ENCODE peak calls at places on chromosomes 12 and 14, in eight cellular contexts. One of them, this sample, is unnamed.

GRCh38 chr14:77862154-77862783 is 62.4 kb downstream of the ADCK1 start:
- DNase-seq in fibroblast of the aortic adventitia: peak; percentile 69
- DNase-seq in LoVo: peak; percentile 46
- DNase-seq in posterior cingulate gyrus: peak; percentile 96
- DNase-seq in stimulated activated CD8-positive, alpha-beta memory T cell treated with anti-CD3 and anti-CD28 coated beads, Interleukin-4, amount 100 ng/mL, for 48 hours: peak; percentile 96
- DNase-seq in psoas muscle: peak; percentile 83
- DNase-seq in activated CD4-positive, CD25-positive, alpha-beta regulatory T cell: peak; percentile 46
- DNase-seq in NCI-H2107: peak; percentile 53
- DNase-seq in this sample: peak; percentile 33

GRCh38 chr12:82757059-82757458 is 70.4 kb downstream of the TMTC2 start:
- DNase-seq in fibroblast of the aortic adventitia: peak; percentile 52
- DNase-seq in LoVo: no peak
- DNase-seq in posterior cingulate gyrus: no peak
- DNase-seq in stimulated activated CD8-positive, alpha-beta memory T cell treated with anti-CD3 and anti-CD28 coated beads, Interleukin-4, amount 100 ng/mL, for 48 hours: no peak
- DNase-seq in psoas muscle: no peak
- DNase-seq in activated CD4-positive, CD25-positive, alpha-beta regulatory T cell: no peak
- DNase-seq in NCI-H2107: no peak
- DNase-seq in this sample: no peak

GRCh38 chr14:78327426-78328210 is 157.4 kb downstream of the NRXN3 start:
- DNase-seq in fibroblast of the aortic adventitia: no peak
- DNase-seq in LoVo: no peak
- DNase-seq in posterior cingulate gyrus: no peak
- DNase-seq in stimulated activated CD8-positive, alpha-beta memory T cell treated with anti-CD3 and anti-CD28 coated beads, Interleukin-4, amount 100 ng/mL, for 48 hours: no peak
- DNase-seq in psoas muscle: no peak
- DNase-seq in activated CD4-positive, CD25-positive, alpha-beta regulatory T cell: no peak
- DNase-seq in NCI-H2107: no peak
- DNase-seq in this sample: no peak

GRCh38 chr12:12016284-12017100 is 54.2 kb upstream of the BCL2L14 start:
- DNase-seq in fibroblast of the aortic adventitia: no peak
- DNase-seq in LoVo: no peak
- DNase-seq in posterior cingulate gyrus: no peak
- DNase-seq in stimulated activated CD8-positive, alpha-beta memory T cell treated with anti-CD3 and anti-CD28 coated beads, Interleukin-4, amount 100 ng/mL, for 48 hours: no peak
- DNase-seq in psoas muscle: no peak
- DNase-seq in activated CD4-positive, CD25-positive, alpha-beta regulatory T cell: no peak
- DNase-seq in NCI-H2107: no peak
- DNase-seq in this sample: no peak

GRCh38 chr12:132140918-132141841 is 2.9 kb downstream of the DDX51 start:
- DNase-seq in fibroblast of the aortic adventitia: no peak
- DNase-seq in LoVo: no peak
- DNase-seq in posterior cingulate gyrus: no peak
- DNase-seq in stimulated activated CD8-positive, alpha-beta memory T cell treated with anti-CD3 and anti-CD28 coated beads, Interleukin-4, amount 100 ng/mL, for 48 hours: no peak
- DNase-seq in psoas muscle: peak; percentile 42
- DNase-seq in activated CD4-positive, CD25-positive, alpha-beta regulatory T cell: no peak
- DNase-seq in NCI-H2107: no peak
- DNase-seq in this sample: no peak

GRCh38 chr14:64998455-64998931 is 11.8 kb downstream of the FNTB start:
- DNase-seq in fibroblast of the aortic adventitia: peak; percentile 54
- DNase-seq in LoVo: no peak
- DNase-seq in posterior cingulate gyrus: no peak
- DNase-seq in stimulated activated CD8-positive, alpha-beta memory T cell treated with anti-CD3 and anti-CD28 coated beads, Interleukin-4, amount 100 ng/mL, for 48 hours: no peak
- DNase-seq in psoas muscle: no peak
- DNase-seq in activated CD4-positive, CD25-positive, alpha-beta regulatory T cell: no peak
- DNase-seq in NCI-H2107: no peak
- DNase-seq in this sample: no peak

GRCh38 chr12:105888696-105889095 is 250.1 kb downstream of the NUAK1 start:
- DNase-seq in fibroblast of the aortic adventitia: peak; percentile 27
- DNase-seq in LoVo: no peak
- DNase-seq in posterior cingulate gyrus: no peak
- DNase-seq in stimulated activated CD8-positive, alpha-beta memory T cell treated with anti-CD3 and anti-CD28 coated beads, Interleukin-4, amount 100 ng/mL, for 48 hours: no peak
- DNase-seq in psoas muscle: no peak
- DNase-seq in activated CD4-positive, CD25-positive, alpha-beta regulatory T cell: no peak
- DNase-seq in NCI-H2107: no peak
- DNase-seq in this sample: no peak

GRCh38 chr12:22234561-22234960 is 99.9 kb downstream of the ST8SIA1 start:
- DNase-seq in fibroblast of the aortic adventitia: peak; percentile 86
- DNase-seq in LoVo: no peak
- DNase-seq in posterior cingulate gyrus: no peak
- DNase-seq in stimulated activated CD8-positive, alpha-beta memory T cell treated with anti-CD3 and anti-CD28 coated beads, Interleukin-4, amount 100 ng/mL, for 48 hours: no peak
- DNase-seq in psoas muscle: no peak
- DNase-seq in activated CD4-positive, CD25-positive, alpha-beta regulatory T cell: no peak
- DNase-seq in NCI-H2107: no peak
- DNase-seq in this sample: no peak

GRCh38 chr12:72267974-72268373 is 4.2 kb upstream of the TRHDE start:
- DNase-seq in fibroblast of the aortic adventitia: no peak
- DNase-seq in LoVo: no peak
- DNase-seq in posterior cingulate gyrus: no peak
- DNase-seq in stimulated activated CD8-positive, alpha-beta memory T cell treated with anti-CD3 and anti-CD28 coated beads, Interleukin-4, amount 100 ng/mL, for 48 hours: no peak
- DNase-seq in psoas muscle: no peak
- DNase-seq in activated CD4-positive, CD25-positive, alpha-beta regulatory T cell: no peak
- DNase-seq in NCI-H2107: no peak
- DNase-seq in this sample: peak; percentile 66

GRCh38 chr12:118376089-118377004 is at the start of gene SUDS3:
- DNase-seq in fibroblast of the aortic adventitia: peak; percentile 83
- DNase-seq in LoVo: peak; percentile 94
- DNase-seq in posterior cingulate gyrus: peak; percentile 98
- DNase-seq in stimulated activated CD8-positive, alpha-beta memory T cell treated with anti-CD3 and anti-CD28 coated beads, Interleukin-4, amount 100 ng/mL, for 48 hours: peak; percentile 98
- DNase-seq in psoas muscle: peak; percentile 96
- DNase-seq in activated CD4-positive, CD25-positive, alpha-beta regulatory T cell: peak; percentile 89
- DNase-seq in NCI-H2107: peak; percentile 87
- DNase-seq in this sample: peak; percentile 88

GRCh38 chr14:75456069-75457023 is 28.5 kb downstream of the JDP2 start:
- DNase-seq in fibroblast of the aortic adventitia: no peak
- DNase-seq in LoVo: no peak
- DNase-seq in posterior cingulate gyrus: no peak
- DNase-seq in stimulated activated CD8-positive, alpha-beta memory T cell treated with anti-CD3 and anti-CD28 coated beads, Interleukin-4, amount 100 ng/mL, for 48 hours: no peak
- DNase-seq in psoas muscle: no peak
- DNase-seq in activated CD4-positive, CD25-positive, alpha-beta regulatory T cell: no peak
- DNase-seq in NCI-H2107: no peak
- DNase-seq in this sample: no peak

GRCh38 chr12:84723988-84724387 is 188.6 kb downstream of the SLC6A15 start:
- DNase-seq in fibroblast of the aortic adventitia: no peak
- DNase-seq in LoVo: no peak
- DNase-seq in posterior cingulate gyrus: no peak
- DNase-seq in stimulated activated CD8-positive, alpha-beta memory T cell treated with anti-CD3 and anti-CD28 coated beads, Interleukin-4, amount 100 ng/mL, for 48 hours: no peak
- DNase-seq in psoas muscle: no peak
- DNase-seq in activated CD4-positive, CD25-positive, alpha-beta regulatory T cell: no peak
- DNase-seq in NCI-H2107: no peak
- DNase-seq in this sample: no peak

GRCh38 chr12:71201136-71201679 is 43.4 kb upstream of the TSPAN8 start:
- DNase-seq in fibroblast of the aortic adventitia: no peak
- DNase-seq in LoVo: no peak
- DNase-seq in posterior cingulate gyrus: no peak
- DNase-seq in stimulated activated CD8-positive, alpha-beta memory T cell treated with anti-CD3 and anti-CD28 coated beads, Interleukin-4, amount 100 ng/mL, for 48 hours: no peak
- DNase-seq in psoas muscle: no peak
- DNase-seq in activated CD4-positive, CD25-positive, alpha-beta regulatory T cell: no peak
- DNase-seq in NCI-H2107: no peak
- DNase-seq in this sample: no peak

GRCh38 chr14:65230287-65230728 is 128.0 kb upstream of the MAX start:
- DNase-seq in fibroblast of the aortic adventitia: peak; percentile 85
- DNase-seq in LoVo: peak; percentile 42
- DNase-seq in posterior cingulate gyrus: peak; percentile 80
- DNase-seq in stimulated activated CD8-positive, alpha-beta memory T cell treated with anti-CD3 and anti-CD28 coated beads, Interleukin-4, amount 100 ng/mL, for 48 hours: no peak
- DNase-seq in psoas muscle: no peak
- DNase-seq in activated CD4-positive, CD25-positive, alpha-beta regulatory T cell: no peak
- DNase-seq in NCI-H2107: peak; percentile 79
- DNase-seq in this sample: peak; percentile 86

GRCh38 chr14:24458736-24459135 is 16.2 kb upstream of the SDR39U1 start:
- DNase-seq in fibroblast of the aortic adventitia: no peak
- DNase-seq in LoVo: no peak
- DNase-seq in posterior cingulate gyrus: no peak
- DNase-seq in stimulated activated CD8-positive, alpha-beta memory T cell treated with anti-CD3 and anti-CD28 coated beads, Interleukin-4, amount 100 ng/mL, for 48 hours: no peak
- DNase-seq in psoas muscle: no peak
- DNase-seq in activated CD4-positive, CD25-positive, alpha-beta regulatory T cell: no peak
- DNase-seq in NCI-H2107: no peak
- DNase-seq in this sample: no peak

GRCh38 chr14:100652739-100653138 is 65.5 kb upstream of the BEGAIN start:
- DNase-seq in fibroblast of the aortic adventitia: no peak
- DNase-seq in LoVo: no peak
- DNase-seq in posterior cingulate gyrus: no peak
- DNase-seq in stimulated activated CD8-positive, alpha-beta memory T cell treated with anti-CD3 and anti-CD28 coated beads, Interleukin-4, amount 100 ng/mL, for 48 hours: no peak
- DNase-seq in psoas muscle: no peak
- DNase-seq in activated CD4-positive, CD25-positive, alpha-beta regulatory T cell: no peak
- DNase-seq in NCI-H2107: no peak
- DNase-seq in this sample: no peak

GRCh38 chr14:56333361-56334279 is 215.4 kb downstream of the PELI2 start:
- DNase-seq in fibroblast of the aortic adventitia: peak; percentile 75
- DNase-seq in LoVo: peak; percentile 53
- DNase-seq in posterior cingulate gyrus: no peak
- DNase-seq in stimulated activated CD8-positive, alpha-beta memory T cell treated with anti-CD3 and anti-CD28 coated beads, Interleukin-4, amount 100 ng/mL, for 48 hours: no peak
- DNase-seq in psoas muscle: no peak
- DNase-seq in activated CD4-positive, CD25-positive, alpha-beta regulatory T cell: no peak
- DNase-seq in NCI-H2107: peak; percentile 28
- DNase-seq in this sample: no peak

GRCh38 chr14:76371066-76371465 is 4.9 kb upstream of the ESRRB start:
- DNase-seq in fibroblast of the aortic adventitia: no peak
- DNase-seq in LoVo: no peak
- DNase-seq in posterior cingulate gyrus: no peak
- DNase-seq in stimulated activated CD8-positive, alpha-beta memory T cell treated with anti-CD3 and anti-CD28 coated beads, Interleukin-4, amount 100 ng/mL, for 48 hours: no peak
- DNase-seq in psoas muscle: no peak
- DNase-seq in activated CD4-positive, CD25-positive, alpha-beta regulatory T cell: no peak
- DNase-seq in NCI-H2107: no peak
- DNase-seq in this sample: no peak

GRCh38 chr12:109764776-109765492 is 51.3 kb downstream of the FAM222A start:
- DNase-seq in fibroblast of the aortic adventitia: no peak
- DNase-seq in LoVo: no peak
- DNase-seq in posterior cingulate gyrus: no peak
- DNase-seq in stimulated activated CD8-positive, alpha-beta memory T cell treated with anti-CD3 and anti-CD28 coated beads, Interleukin-4, amount 100 ng/mL, for 48 hours: no peak
- DNase-seq in psoas muscle: peak; percentile 33
- DNase-seq in activated CD4-positive, CD25-positive, alpha-beta regulatory T cell: no peak
- DNase-seq in NCI-H2107: no peak
- DNase-seq in this sample: no peak

GRCh38 chr14:95832012-95832411 is 44.6 kb upstream of the TUNAR start:
- DNase-seq in fibroblast of the aortic adventitia: no peak
- DNase-seq in LoVo: no peak
- DNase-seq in posterior cingulate gyrus: no peak
- DNase-seq in stimulated activated CD8-positive, alpha-beta memory T cell treated with anti-CD3 and anti-CD28 coated beads, Interleukin-4, amount 100 ng/mL, for 48 hours: no peak
- DNase-seq in psoas muscle: no peak
- DNase-seq in activated CD4-positive, CD25-positive, alpha-beta regulatory T cell: no peak
- DNase-seq in NCI-H2107: no peak
- DNase-seq in this sample: no peak

GRCh38 chr14:51095854-51096823 is 1.2 kb upstream of the TRIM9 start:
- DNase-seq in fibroblast of the aortic adventitia: peak; percentile 39
- DNase-seq in LoVo: no peak
- DNase-seq in posterior cingulate gyrus: peak; percentile 85
- DNase-seq in stimulated activated CD8-positive, alpha-beta memory T cell treated with anti-CD3 and anti-CD28 coated beads, Interleukin-4, amount 100 ng/mL, for 48 hours: peak; percentile 30
- DNase-seq in psoas muscle: peak; percentile 66
- DNase-seq in activated CD4-positive, CD25-positive, alpha-beta regulatory T cell: no peak
- DNase-seq in NCI-H2107: no peak
- DNase-seq in this sample: peak; percentile 80

GRCh38 chr12:14403711-14404164 is 38.3 kb downstream of the ATF7IP start:
- DNase-seq in fibroblast of the aortic adventitia: peak; percentile 87
- DNase-seq in LoVo: peak; percentile 57
- DNase-seq in posterior cingulate gyrus: no peak
- DNase-seq in stimulated activated CD8-positive, alpha-beta memory T cell treated with anti-CD3 and anti-CD28 coated beads, Interleukin-4, amount 100 ng/mL, for 48 hours: no peak
- DNase-seq in psoas muscle: no peak
- DNase-seq in activated CD4-positive, CD25-positive, alpha-beta regulatory T cell: no peak
- DNase-seq in NCI-H2107: peak; percentile 43
- DNase-seq in this sample: no peak

GRCh38 chr14:61836184-61836583 is 74.0 kb downstream of the SNAPC1 start:
- DNase-seq in fibroblast of the aortic adventitia: no peak
- DNase-seq in LoVo: no peak
- DNase-seq in posterior cingulate gyrus: no peak
- DNase-seq in stimulated activated CD8-positive, alpha-beta memory T cell treated with anti-CD3 and anti-CD28 coated beads, Interleukin-4, amount 100 ng/mL, for 48 hours: no peak
- DNase-seq in psoas muscle: no peak
- DNase-seq in activated CD4-positive, CD25-positive, alpha-beta regulatory T cell: no peak
- DNase-seq in NCI-H2107: no peak
- DNase-seq in this sample: no peak

GRCh38 chr14:83885748-83886382 is 1644.1 kb upstream of the FLRT2 start:
- DNase-seq in fibroblast of the aortic adventitia: no peak
- DNase-seq in LoVo: no peak
- DNase-seq in posterior cingulate gyrus: no peak
- DNase-seq in stimulated activated CD8-positive, alpha-beta memory T cell treated with anti-CD3 and anti-CD28 coated beads, Interleukin-4, amount 100 ng/mL, for 48 hours: no peak
- DNase-seq in psoas muscle: no peak
- DNase-seq in activated CD4-positive, CD25-positive, alpha-beta regulatory T cell: no peak
- DNase-seq in NCI-H2107: no peak
- DNase-seq in this sample: no peak

GRCh38 chr12:28987538-28988383 is 161.3 kb upstream of the FAR2 start:
- DNase-seq in fibroblast of the aortic adventitia: no peak
- DNase-seq in LoVo: no peak
- DNase-seq in posterior cingulate gyrus: no peak
- DNase-seq in stimulated activated CD8-positive, alpha-beta memory T cell treated with anti-CD3 and anti-CD28 coated beads, Interleukin-4, amount 100 ng/mL, for 48 hours: no peak
- DNase-seq in psoas muscle: no peak
- DNase-seq in activated CD4-positive, CD25-positive, alpha-beta regulatory T cell: no peak
- DNase-seq in NCI-H2107: no peak
- DNase-seq in this sample: no peak

GRCh38 chr14:66610154-66610563 is 102.2 kb downstream of the GPHN start:
- DNase-seq in fibroblast of the aortic adventitia: no peak
- DNase-seq in LoVo: peak; percentile 38
- DNase-seq in posterior cingulate gyrus: no peak
- DNase-seq in stimulated activated CD8-positive, alpha-beta memory T cell treated with anti-CD3 and anti-CD28 coated beads, Interleukin-4, amount 100 ng/mL, for 48 hours: no peak
- DNase-seq in psoas muscle: no peak
- DNase-seq in activated CD4-positive, CD25-positive, alpha-beta regulatory T cell: no peak
- DNase-seq in NCI-H2107: no peak
- DNase-seq in this sample: no peak

GRCh38 chr12:5505116-5505515 is 73.2 kb downstream of the NTF3 start:
- DNase-seq in fibroblast of the aortic adventitia: no peak
- DNase-seq in LoVo: no peak
- DNase-seq in posterior cingulate gyrus: no peak
- DNase-seq in stimulated activated CD8-positive, alpha-beta memory T cell treated with anti-CD3 and anti-CD28 coated beads, Interleukin-4, amount 100 ng/mL, for 48 hours: no peak
- DNase-seq in psoas muscle: no peak
- DNase-seq in activated CD4-positive, CD25-positive, alpha-beta regulatory T cell: no peak
- DNase-seq in NCI-H2107: no peak
- DNase-seq in this sample: no peak

GRCh38 chr12:108914031-108914630 is 34.2 kb downstream of the DAO start:
- DNase-seq in fibroblast of the aortic adventitia: peak; percentile 44
- DNase-seq in LoVo: no peak
- DNase-seq in posterior cingulate gyrus: no peak
- DNase-seq in stimulated activated CD8-positive, alpha-beta memory T cell treated with anti-CD3 and anti-CD28 coated beads, Interleukin-4, amount 100 ng/mL, for 48 hours: no peak
- DNase-seq in psoas muscle: no peak
- DNase-seq in activated CD4-positive, CD25-positive, alpha-beta regulatory T cell: no peak
- DNase-seq in NCI-H2107: no peak
- DNase-seq in this sample: peak; percentile 23

GRCh38 chr14:30541318-30541717 is 17.6 kb upstream of the G2E3 start:
- DNase-seq in fibroblast of the aortic adventitia: no peak
- DNase-seq in LoVo: no peak
- DNase-seq in posterior cingulate gyrus: no peak
- DNase-seq in stimulated activated CD8-positive, alpha-beta memory T cell treated with anti-CD3 and anti-CD28 coated beads, Interleukin-4, amount 100 ng/mL, for 48 hours: no peak
- DNase-seq in psoas muscle: no peak
- DNase-seq in activated CD4-positive, CD25-positive, alpha-beta regulatory T cell: no peak
- DNase-seq in NCI-H2107: no peak
- DNase-seq in this sample: no peak